ENCODE peak calls at places on chromosome 10, in seven cellular contexts. G is HCT116, P is cardiac fibroblast, Q is endothelial cell of umbilical vein, M is right atrium auricular region, U is tibial nerve, D is pancreas. H is an unnamed sample.

GRCh38 chr10:68332259-68333057 is at the start of gene PBLD:
- DNase-seq in G (peak; percentile 43), M (peak; percentile 75), P (peak; percentile 87), D (peak; percentile 76), Q (peak; percentile 83), U (peak; percentile 55), H (no peak)

GRCh38 chr10:132132391-132132841 is 54.3 kb upstream of the DPYSL4 start:
- DNase-seq in M (no peak), G (no peak), Q (no peak), U (no peak), P (no peak), D (peak; percentile 15), H (no peak)

GRCh38 chr10:54081950-54082349 is 719.1 kb downstream of the PCDH15 start:
- DNase-seq in U (no peak), D (no peak), M (no peak), Q (no peak), P (no peak), G (no peak), H (no peak)

GRCh38 chr10:12417341-12417740 is 68.0 kb downstream of the CAMK1D start:
- DNase-seq in M (no peak), Q (no peak), G (no peak), P (no peak), D (no peak), U (peak; percentile 56), H (no peak)

GRCh38 chr10:77582710-77583115 is 54.9 kb downstream of the KCNMA1 start:
- DNase-seq in D (peak; percentile 46), Q (no peak), U (no peak), M (no peak), G (no peak), P (peak; percentile 58), H (no peak)

GRCh38 chr10:90859321-90859751 is 1.5 kb upstream of the HTR7 start:
- DNase-seq in U (no peak), P (peak; percentile 76), G (peak; percentile 69), M (no peak), D (no peak), Q (peak; percentile 46), H (no peak)

GRCh38 chr10:63264852-63265617 is 131.9 kb downstream of the NRBF2 start:
- DNase-seq in P (peak; percentile 70), M (no peak), U (peak; percentile 36), Q (peak; percentile 66), G (no peak), D (no peak), H (no peak)

GRCh38 chr10:44313706-44314307 is 71.1 kb downstream of the CXCL12 start:
- DNase-seq in M (no peak), U (no peak), G (no peak), P (no peak), D (no peak), Q (no peak), H (no peak)

GRCh38 chr10:107611101-107611500 is 446.6 kb upstream of the SORCS1 start:
- DNase-seq in G (no peak), P (no peak), D (no peak), M (no peak), Q (no peak), U (no peak), H (no peak)

GRCh38 chr10:73247509-73248258 is 629 bp upstream of the DNAJC9 start:
- DNase-seq in G (no peak), U (no peak), Q (no peak), P (no peak), D (no peak), M (no peak), H (no peak)

GRCh38 chr10:22343761-22344160 is 1.5 kb upstream of the SPAG6 start:
- DNase-seq in G (no peak), P (no peak), M (no peak), D (no peak), U (no peak), Q (no peak), H (no peak)

GRCh38 chr10:84159076-84159475 is 14.5 kb upstream of the GPR15LG start:
- DNase-seq in U (no peak), Q (no peak), D (no peak), P (no peak), G (no peak), M (no peak), H (no peak)

GRCh38 chr10:77638766-77639101 is 1.1 kb upstream of the KCNMA1 start:
- DNase-seq in G (no peak), U (no peak), P (no peak), M (no peak), D (no peak), Q (no peak), H (no peak)

GRCh38 chr10:22453320-22453719 is 108.0 kb downstream of the SPAG6 start:
- DNase-seq in G (no peak), Q (no peak), M (no peak), U (no peak), D (no peak), P (no peak), H (no peak)

GRCh38 chr10:72340510-72340895 is 14.2 kb downstream of the DNAJB12 start:
- DNase-seq in G (no peak), D (peak; percentile 79), P (peak; percentile 65), M (no peak), U (peak; percentile 68), Q (peak; percentile 53), H (peak; percentile 39)

GRCh38 chr10:71735709-71736569 is 16.4 kb upstream of the C10orf105 start:
- DNase-seq in D (no peak), M (no peak), Q (no peak), P (no peak), G (no peak), U (no peak), H (no peak)

GRCh38 chr10:133258066-133258817 is 18.4 kb downstream of the ADAM8 start:
- DNase-seq in Q (no peak), U (no peak), D (peak; percentile 80), M (no peak), P (no peak), G (no peak), H (no peak)

GRCh38 chr10:109696981-109697775 is 226.1 kb downstream of the XPNPEP1 start:
- DNase-seq in U (peak; percentile 23), M (no peak), Q (no peak), G (no peak), P (no peak), D (peak; percentile 30), H (no peak)

GRCh38 chr10:112570585-112570984 is 123.6 kb downstream of the VTI1A start:
- DNase-seq in M (no peak), P (peak; percentile 14), G (no peak), D (no peak), Q (no peak), U (no peak), H (no peak)

GRCh38 chr10:43679509-43679908 is 30.8 kb upstream of the ZNF32 start:
- DNase-seq in D (peak; percentile 94), M (no peak), U (no peak), Q (no peak), G (no peak), P (peak; percentile 55), H (no peak)

GRCh38 chr10:123782549-123782948 is 109.1 kb downstream of the CPXM2 start:
- DNase-seq in G (no peak), M (peak; percentile 34), Q (no peak), P (no peak), U (no peak), D (no peak), H (no peak)

GRCh38 chr10:93903051-93903450 is 9.3 kb downstream of the SLC35G1 start:
- DNase-seq in D (no peak), U (no peak), Q (no peak), G (no peak), P (no peak), M (no peak), H (no peak)

DNA sequence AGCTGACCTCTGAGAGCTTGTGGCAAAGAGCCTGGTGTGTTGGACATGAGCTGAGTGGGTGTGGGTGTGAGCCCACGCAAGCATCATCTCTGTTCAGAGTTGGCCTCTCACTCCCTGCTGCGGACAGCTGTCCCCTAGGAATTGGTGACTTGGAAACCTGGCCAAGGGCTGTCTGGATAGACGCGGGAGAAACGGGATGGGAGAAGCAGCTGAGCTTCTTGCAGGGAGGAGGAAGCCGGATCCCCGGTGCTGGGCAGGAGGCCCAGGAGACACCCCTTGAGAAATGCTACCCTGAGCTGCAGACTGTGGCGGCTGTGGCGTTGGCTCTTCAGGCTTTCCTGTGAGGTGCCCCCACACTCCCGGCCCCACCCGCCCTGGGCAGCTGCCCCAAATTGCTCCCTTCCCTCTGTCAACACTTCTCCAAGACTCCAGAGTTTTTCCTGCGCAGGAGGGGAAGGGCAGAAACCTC is 121.9 kb upstream of the BTBD16 start:
- DNase-seq in U (no peak), P (peak; percentile 96), M (peak; percentile 84), Q (peak; percentile 22), D (no peak), G (no peak), H (no peak)
- H3K4me3 ChIP-seq in U (no peak overlapping the region), P (no peak overlapping the region), M (peak overlapping the region; percentile 1), Q (no peak overlapping the region), D (no peak overlapping the region), G (no peak overlapping the region), H (no peak overlapping the region)

DNA sequence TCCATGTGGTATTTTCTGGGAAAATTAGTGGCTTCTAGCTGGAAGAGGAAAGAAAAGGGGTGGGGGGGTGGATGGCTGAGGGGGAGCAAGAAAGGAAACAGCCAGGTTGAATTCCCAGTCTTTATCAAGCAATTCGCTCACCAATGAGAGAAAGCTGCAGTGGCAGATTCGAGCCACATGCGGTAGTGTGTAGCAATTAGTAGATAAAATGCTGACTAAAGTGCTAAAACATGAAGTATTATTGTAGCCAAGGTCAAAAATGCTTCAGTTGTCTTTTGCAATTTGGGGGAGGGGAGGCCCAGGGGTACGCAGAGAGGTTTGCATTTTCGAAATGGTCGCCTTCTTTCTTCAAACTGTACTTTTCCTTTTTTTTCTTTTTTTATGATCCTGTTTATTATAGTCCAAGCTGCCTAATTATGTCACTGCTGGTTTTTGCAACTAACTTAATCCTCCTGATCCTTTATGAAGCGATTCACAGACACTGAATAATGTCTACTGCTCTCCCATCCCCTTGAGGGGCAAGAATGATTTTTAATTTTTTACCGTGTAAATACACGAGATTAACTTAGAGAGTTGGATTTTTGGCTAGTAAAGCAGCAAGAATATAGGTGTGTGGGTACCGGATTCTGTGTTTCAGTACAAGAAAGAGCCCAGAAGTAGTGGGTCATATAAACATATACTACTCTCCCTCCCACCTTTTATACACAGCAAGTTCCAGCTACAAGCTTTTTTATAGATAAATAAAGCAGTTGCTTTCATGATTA is 3.6 kb upstream of the ARID5B start:
- DNase-seq in Q (peak; percentile 47), P (peak; percentile 74), G (no peak), D (peak; percentile 33), U (peak; percentile 48), M (peak; percentile 80), H (no peak)
- TF ChIP-seq CTCF in Q (peak; percentile 48), P (peak; percentile 46), G (peak; percentile 40), D (peak; percentile 21), U (peak; percentile 41), M (peak; percentile 44), H (peak; percentile 59)

DNA sequence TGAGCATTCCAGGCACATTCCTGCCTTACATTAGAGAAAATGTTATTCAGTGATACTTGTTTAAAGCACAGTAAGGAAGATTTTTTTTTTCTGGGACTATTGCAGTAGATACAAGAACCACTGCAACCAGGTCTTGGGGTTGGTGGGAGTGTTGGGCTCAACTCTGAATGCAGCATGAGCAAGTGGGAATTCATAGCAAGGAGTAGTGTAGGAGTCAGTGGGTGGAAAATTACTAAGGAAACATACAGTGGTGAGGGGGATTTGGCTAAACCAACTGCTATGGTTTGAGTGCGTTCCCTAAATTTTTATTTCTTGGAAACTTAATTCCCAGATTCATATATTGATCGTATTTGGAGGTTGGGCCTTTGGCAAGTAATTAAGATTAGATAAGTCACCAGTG is 22.4 kb downstream of the WAC start:
- DNase-seq in U (no peak), Q (no peak), G (no peak), D (no peak), P (no peak), M (no peak), H (no peak)
- H3K4me3 ChIP-seq in U (no peak overlapping the region), Q (no peak overlapping the region), G (no peak overlapping the region), D (no peak overlapping the region), P (no peak overlapping the region), M (no peak overlapping the region), H (no peak overlapping the region)

GRCh38 chr10:25952857-25953256 is 18.8 kb downstream of the MYO3A start:
- DNase-seq in U (no peak), D (no peak), P (no peak), Q (no peak), G (no peak), M (no peak), H (no peak)
- TF ChIP-seq CTCF in U (no peak), D (no peak), P (no peak), Q (no peak), G (no peak), M (no peak), H (no peak)